ENCODE peak calls at places on chromosomes 1 and 21, in eight cellular contexts. One of them, this sample, is unnamed.

GRCh38 chr1:154856049-154856448 is 14.0 kb downstream of the KCNN3 start:
- DNase-seq in Right ventricle myocardium inferior: no peak
- DNase-seq in BE2C: peak
- DNase-seq in GM23248: no peak
- DNase-seq in CD8-positive, alpha-beta memory T cell: no peak
- DNase-seq in Right ventricle myocardium superior: peak
- DNase-seq in stimulated activated CD8-positive, alpha-beta memory T cell treated with anti-CD3 and anti-CD28 coated beads, Interleukin-2, amount 100 ng/mL, for 1 hour: no peak
- DNase-seq in skeletal muscle cell: no peak
- DNase-seq in this sample: peak

GRCh38 chr1:21165076-21165475 is 11.6 kb downstream of the EIF4G3 start:
- DNase-seq in skeletal muscle cell: peak
- DNase-seq in CD8-positive, alpha-beta memory T cell: no peak
- DNase-seq in GM23248: no peak
- DNase-seq in Right ventricle myocardium inferior: no peak
- DNase-seq in BE2C: no peak
- DNase-seq in Right ventricle myocardium superior: no peak
- DNase-seq in stimulated activated CD8-positive, alpha-beta memory T cell treated with anti-CD3 and anti-CD28 coated beads, Interleukin-2, amount 100 ng/mL, for 1 hour: no peak
- DNase-seq in this sample: no peak

GRCh38 chr1:200131551-200132125 is 104.1 kb downstream of the NR5A2 start:
- DNase-seq in skeletal muscle cell: no peak
- DNase-seq in stimulated activated CD8-positive, alpha-beta memory T cell treated with anti-CD3 and anti-CD28 coated beads, Interleukin-2, amount 100 ng/mL, for 1 hour: no peak
- DNase-seq in BE2C: no peak
- DNase-seq in Right ventricle myocardium superior: no peak
- DNase-seq in CD8-positive, alpha-beta memory T cell: no peak
- DNase-seq in Right ventricle myocardium inferior: no peak
- DNase-seq in GM23248: no peak
- DNase-seq in this sample: no peak

GRCh38 chr1:1024421-1025415 is 4.8 kb downstream of the AGRN start:
- DNase-seq in stimulated activated CD8-positive, alpha-beta memory T cell treated with anti-CD3 and anti-CD28 coated beads, Interleukin-2, amount 100 ng/mL, for 1 hour: no peak
- DNase-seq in Right ventricle myocardium inferior: peak
- DNase-seq in Right ventricle myocardium superior: no peak
- DNase-seq in skeletal muscle cell: no peak
- DNase-seq in GM23248: no peak
- DNase-seq in CD8-positive, alpha-beta memory T cell: no peak
- DNase-seq in BE2C: no peak
- DNase-seq in this sample: no peak

GRCh38 chr1:105793541-105794146 is 1262.8 kb upstream of the PRMT6 start:
- DNase-seq in BE2C: peak
- DNase-seq in stimulated activated CD8-positive, alpha-beta memory T cell treated with anti-CD3 and anti-CD28 coated beads, Interleukin-2, amount 100 ng/mL, for 1 hour: no peak
- DNase-seq in CD8-positive, alpha-beta memory T cell: no peak
- DNase-seq in skeletal muscle cell: no peak
- DNase-seq in Right ventricle myocardium superior: no peak
- DNase-seq in GM23248: peak
- DNase-seq in Right ventricle myocardium inferior: no peak
- DNase-seq in this sample: peak

GRCh38 chr1:108057536-108057935 is 92.6 kb upstream of the VAV3 start:
- DNase-seq in skeletal muscle cell: peak
- DNase-seq in GM23248: no peak
- DNase-seq in Right ventricle myocardium inferior: no peak
- DNase-seq in CD8-positive, alpha-beta memory T cell: no peak
- DNase-seq in BE2C: no peak
- DNase-seq in Right ventricle myocardium superior: peak
- DNase-seq in stimulated activated CD8-positive, alpha-beta memory T cell treated with anti-CD3 and anti-CD28 coated beads, Interleukin-2, amount 100 ng/mL, for 1 hour: no peak
- DNase-seq in this sample: no peak

GRCh38 chr1:65065535-65066378 is 82.2 kb upstream of the AK4 start:
- DNase-seq in stimulated activated CD8-positive, alpha-beta memory T cell treated with anti-CD3 and anti-CD28 coated beads, Interleukin-2, amount 100 ng/mL, for 1 hour: no peak
- DNase-seq in Right ventricle myocardium superior: peak
- DNase-seq in GM23248: peak
- DNase-seq in Right ventricle myocardium inferior: no peak
- DNase-seq in BE2C: no peak
- DNase-seq in CD8-positive, alpha-beta memory T cell: no peak
- DNase-seq in skeletal muscle cell: no peak
- DNase-seq in this sample: no peak

GRCh38 chr1:207911983-207912760 is 1.2 kb upstream of the CD34 start:
- DNase-seq in Right ventricle myocardium inferior: no peak
- DNase-seq in BE2C: no peak
- DNase-seq in skeletal muscle cell: no peak
- DNase-seq in Right ventricle myocardium superior: no peak
- DNase-seq in stimulated activated CD8-positive, alpha-beta memory T cell treated with anti-CD3 and anti-CD28 coated beads, Interleukin-2, amount 100 ng/mL, for 1 hour: no peak
- DNase-seq in CD8-positive, alpha-beta memory T cell: no peak
- DNase-seq in GM23248: peak
- DNase-seq in this sample: no peak

GRCh38 chr1:153841463-153841994 is 66.3 kb downstream of the SLC27A3 start:
- DNase-seq in skeletal muscle cell: no peak
- DNase-seq in Right ventricle myocardium superior: no peak
- DNase-seq in stimulated activated CD8-positive, alpha-beta memory T cell treated with anti-CD3 and anti-CD28 coated beads, Interleukin-2, amount 100 ng/mL, for 1 hour: no peak
- DNase-seq in Right ventricle myocardium inferior: no peak
- DNase-seq in BE2C: no peak
- DNase-seq in CD8-positive, alpha-beta memory T cell: no peak
- DNase-seq in GM23248: peak
- DNase-seq in this sample: no peak

GRCh38 chr1:153697191-153697872 is 18.8 kb downstream of the NPR1 start:
- DNase-seq in GM23248: peak
- DNase-seq in skeletal muscle cell: no peak
- DNase-seq in BE2C: peak
- DNase-seq in stimulated activated CD8-positive, alpha-beta memory T cell treated with anti-CD3 and anti-CD28 coated beads, Interleukin-2, amount 100 ng/mL, for 1 hour: no peak
- DNase-seq in Right ventricle myocardium superior: peak
- DNase-seq in Right ventricle myocardium inferior: no peak
- DNase-seq in CD8-positive, alpha-beta memory T cell: no peak
- DNase-seq in this sample: peak

GRCh38 chr1:9399510-9400424 is 107.1 kb downstream of the SPSB1 start:
- DNase-seq in GM23248: no peak
- DNase-seq in Right ventricle myocardium inferior: no peak
- DNase-seq in skeletal muscle cell: no peak
- DNase-seq in CD8-positive, alpha-beta memory T cell: no peak
- DNase-seq in BE2C: no peak
- DNase-seq in Right ventricle myocardium superior: peak
- DNase-seq in stimulated activated CD8-positive, alpha-beta memory T cell treated with anti-CD3 and anti-CD28 coated beads, Interleukin-2, amount 100 ng/mL, for 1 hour: no peak
- DNase-seq in this sample: no peak

GRCh38 chr1:67576474-67576873 is 108.5 kb upstream of the GADD45A start:
- DNase-seq in Right ventricle myocardium inferior: no peak
- DNase-seq in skeletal muscle cell: no peak
- DNase-seq in Right ventricle myocardium superior: no peak
- DNase-seq in BE2C: no peak
- DNase-seq in GM23248: no peak
- DNase-seq in CD8-positive, alpha-beta memory T cell: no peak
- DNase-seq in stimulated activated CD8-positive, alpha-beta memory T cell treated with anti-CD3 and anti-CD28 coated beads, Interleukin-2, amount 100 ng/mL, for 1 hour: no peak
- DNase-seq in this sample: no peak

GRCh38 chr1:240190881-240191385 is 99.2 kb downstream of the FMN2 start:
- DNase-seq in stimulated activated CD8-positive, alpha-beta memory T cell treated with anti-CD3 and anti-CD28 coated beads, Interleukin-2, amount 100 ng/mL, for 1 hour: no peak
- DNase-seq in GM23248: peak
- DNase-seq in Right ventricle myocardium superior: no peak
- DNase-seq in Right ventricle myocardium inferior: no peak
- DNase-seq in CD8-positive, alpha-beta memory T cell: no peak
- DNase-seq in skeletal muscle cell: peak
- DNase-seq in BE2C: peak
- DNase-seq in this sample: peak

GRCh38 chr1:231446138-231446537 is 24.1 kb upstream of the EGLN1 start:
- DNase-seq in GM23248: no peak
- DNase-seq in Right ventricle myocardium superior: no peak
- DNase-seq in Right ventricle myocardium inferior: no peak
- DNase-seq in CD8-positive, alpha-beta memory T cell: no peak
- DNase-seq in skeletal muscle cell: no peak
- DNase-seq in stimulated activated CD8-positive, alpha-beta memory T cell treated with anti-CD3 and anti-CD28 coated beads, Interleukin-2, amount 100 ng/mL, for 1 hour: no peak
- DNase-seq in BE2C: no peak
- DNase-seq in this sample: no peak

GRCh38 chr21:31675332-31675731 is 15.8 kb downstream of the SOD1 start:
- DNase-seq in Right ventricle myocardium superior: no peak
- DNase-seq in Right ventricle myocardium inferior: no peak
- DNase-seq in BE2C: no peak
- DNase-seq in GM23248: no peak
- DNase-seq in CD8-positive, alpha-beta memory T cell: no peak
- DNase-seq in skeletal muscle cell: no peak
- DNase-seq in stimulated activated CD8-positive, alpha-beta memory T cell treated with anti-CD3 and anti-CD28 coated beads, Interleukin-2, amount 100 ng/mL, for 1 hour: no peak
- DNase-seq in this sample: no peak

GRCh38 chr1:36223373-36223995 is 759 bp upstream of the THRAP3 start:
- DNase-seq in Right ventricle myocardium superior: no peak
- DNase-seq in GM23248: peak
- DNase-seq in CD8-positive, alpha-beta memory T cell: peak
- DNase-seq in stimulated activated CD8-positive, alpha-beta memory T cell treated with anti-CD3 and anti-CD28 coated beads, Interleukin-2, amount 100 ng/mL, for 1 hour: peak
- DNase-seq in BE2C: no peak
- DNase-seq in Right ventricle myocardium inferior: no peak
- DNase-seq in skeletal muscle cell: peak
- DNase-seq in this sample: no peak

GRCh38 chr1:57262472-57262871 is 161.4 kb downstream of the DAB1 start:
- DNase-seq in BE2C: no peak
- DNase-seq in Right ventricle myocardium inferior: no peak
- DNase-seq in GM23248: no peak
- DNase-seq in Right ventricle myocardium superior: no peak
- DNase-seq in skeletal muscle cell: no peak
- DNase-seq in stimulated activated CD8-positive, alpha-beta memory T cell treated with anti-CD3 and anti-CD28 coated beads, Interleukin-2, amount 100 ng/mL, for 1 hour: no peak
- DNase-seq in CD8-positive, alpha-beta memory T cell: no peak
- DNase-seq in this sample: no peak

GRCh38 chr21:45551316-45551715 is 9.1 kb upstream of the SLC19A1 start:
- DNase-seq in stimulated activated CD8-positive, alpha-beta memory T cell treated with anti-CD3 and anti-CD28 coated beads, Interleukin-2, amount 100 ng/mL, for 1 hour: no peak
- DNase-seq in BE2C: no peak
- DNase-seq in Right ventricle myocardium inferior: peak
- DNase-seq in GM23248: peak
- DNase-seq in CD8-positive, alpha-beta memory T cell: peak
- DNase-seq in Right ventricle myocardium superior: no peak
- DNase-seq in skeletal muscle cell: peak
- DNase-seq in this sample: no peak

GRCh38 chr1:39816431-39817090 is 27.9 kb upstream of the BMP8B start:
- DNase-seq in stimulated activated CD8-positive, alpha-beta memory T cell treated with anti-CD3 and anti-CD28 coated beads, Interleukin-2, amount 100 ng/mL, for 1 hour: peak
- DNase-seq in GM23248: peak
- DNase-seq in skeletal muscle cell: peak
- DNase-seq in BE2C: peak
- DNase-seq in CD8-positive, alpha-beta memory T cell: peak
- DNase-seq in Right ventricle myocardium inferior: peak
- DNase-seq in Right ventricle myocardium superior: peak
- DNase-seq in this sample: peak

GRCh38 chr21:15324542-15324941 is 259.7 kb upstream of the NRIP1 start:
- DNase-seq in GM23248: no peak
- DNase-seq in CD8-positive, alpha-beta memory T cell: no peak
- DNase-seq in Right ventricle myocardium superior: no peak
- DNase-seq in stimulated activated CD8-positive, alpha-beta memory T cell treated with anti-CD3 and anti-CD28 coated beads, Interleukin-2, amount 100 ng/mL, for 1 hour: no peak
- DNase-seq in Right ventricle myocardium inferior: no peak
- DNase-seq in skeletal muscle cell: no peak
- DNase-seq in BE2C: no peak
- DNase-seq in this sample: no peak

GRCh38 chr1:25683731-25684130 is 67.1 kb downstream of the MAN1C1 start:
- DNase-seq in GM23248: peak
- DNase-seq in CD8-positive, alpha-beta memory T cell: no peak
- DNase-seq in Right ventricle myocardium inferior: no peak
- DNase-seq in BE2C: no peak
- DNase-seq in Right ventricle myocardium superior: no peak
- DNase-seq in skeletal muscle cell: no peak
- DNase-seq in stimulated activated CD8-positive, alpha-beta memory T cell treated with anti-CD3 and anti-CD28 coated beads, Interleukin-2, amount 100 ng/mL, for 1 hour: no peak
- DNase-seq in this sample: no peak

GRCh38 chr1:40301066-40301465 is 16.0 kb downstream of the COL9A2 start:
- DNase-seq in BE2C: no peak
- DNase-seq in CD8-positive, alpha-beta memory T cell: no peak
- DNase-seq in skeletal muscle cell: no peak
- DNase-seq in GM23248: no peak
- DNase-seq in Right ventricle myocardium inferior: no peak
- DNase-seq in stimulated activated CD8-positive, alpha-beta memory T cell treated with anti-CD3 and anti-CD28 coated beads, Interleukin-2, amount 100 ng/mL, for 1 hour: no peak
- DNase-seq in Right ventricle myocardium superior: no peak
- DNase-seq in this sample: no peak

GRCh38 chr1:5508669-5509330 is 483.4 kb downstream of the NPHP4 start:
- DNase-seq in stimulated activated CD8-positive, alpha-beta memory T cell treated with anti-CD3 and anti-CD28 coated beads, Interleukin-2, amount 100 ng/mL, for 1 hour: no peak
- DNase-seq in GM23248: no peak
- DNase-seq in Right ventricle myocardium inferior: no peak
- DNase-seq in skeletal muscle cell: no peak
- DNase-seq in Right ventricle myocardium superior: no peak
- DNase-seq in BE2C: no peak
- DNase-seq in CD8-positive, alpha-beta memory T cell: no peak
- DNase-seq in this sample: no peak

GRCh38 chr1:156767879-156768608 is 709 bp downstream of the PRCC start:
- DNase-seq in Right ventricle myocardium superior: peak
- DNase-seq in Right ventricle myocardium inferior: no peak
- DNase-seq in CD8-positive, alpha-beta memory T cell: peak
- DNase-seq in skeletal muscle cell: no peak
- DNase-seq in stimulated activated CD8-positive, alpha-beta memory T cell treated with anti-CD3 and anti-CD28 coated beads, Interleukin-2, amount 100 ng/mL, for 1 hour: no peak
- DNase-seq in GM23248: peak
- DNase-seq in BE2C: peak
- DNase-seq in this sample: peak

GRCh38 chr1:92538048-92538412 is 51.3 kb upstream of the GFI1 start:
- DNase-seq in GM23248: peak
- DNase-seq in skeletal muscle cell: no peak
- DNase-seq in Right ventricle myocardium superior: no peak
- DNase-seq in stimulated activated CD8-positive, alpha-beta memory T cell treated with anti-CD3 and anti-CD28 coated beads, Interleukin-2, amount 100 ng/mL, for 1 hour: no peak
- DNase-seq in Right ventricle myocardium inferior: no peak
- DNase-seq in BE2C: no peak
- DNase-seq in CD8-positive, alpha-beta memory T cell: no peak
- DNase-seq in this sample: no peak